ENCODE peak calls at places on chromosomes 5 and 9, in eight cellular contexts. J is fibroblast of pulmonary artery, D is fibroblast of lung, Z is hippocampal formation, X is SW480, H is PC-3, L is T-cell, S is amniotic stem cell. T is an unnamed sample.

GRCh38 chr9:77453857-77454647 is 194.1 kb downstream of the GNA14 start:
- DNase-seq in H (no peak), S (no peak), Z (no peak), D (no peak), J (no peak), X (no peak), L (no peak), T (no peak)

GRCh38 chr9:112044183-112044582 is 130.9 kb downstream of the SUSD1 start:
- DNase-seq in L (no peak), J (no peak), X (no peak), D (no peak), H (no peak), Z (no peak), S (no peak), T (no peak)

GRCh38 chr5:135705230-135705631 is 126.4 kb upstream of the CXCL14 start:
- DNase-seq in X (peak; percentile 53), J (no peak), D (peak; percentile 58), Z (no peak), S (no peak), L (no peak), H (peak; percentile 6), T (peak; percentile 81)

GRCh38 chr5:5257761-5258160 is 117.6 kb downstream of the ADAMTS16 start:
- DNase-seq in J (no peak), L (no peak), Z (no peak), H (no peak), D (no peak), X (no peak), S (no peak), T (no peak)

GRCh38 chr9:121676916-121677315 is 25.5 kb downstream of the DAB2IP start:
- DNase-seq in H (no peak), S (no peak), J (no peak), X (no peak), D (no peak), Z (no peak), L (no peak), T (no peak)

GRCh38 chr5:135009736-135010501 is 24.1 kb downstream of the PITX1 start:
- DNase-seq in H (no peak), Z (no peak), S (no peak), D (no peak), L (no peak), X (no peak), J (no peak), T (no peak)

GRCh38 chr5:30106596-30106995 is 1086.9 kb upstream of the CDH6 start:
- DNase-seq in X (no peak), L (no peak), D (no peak), S (no peak), J (no peak), H (no peak), Z (no peak), T (no peak)

GRCh38 chr5:169567079-169567478 is 16.5 kb upstream of the SPDL1 start:
- DNase-seq in Z (no peak), J (peak; percentile 51), S (no peak), D (peak; percentile 48), X (no peak), H (peak; percentile 29), L (no peak), T (peak; percentile 23)

T was measured in RWPE1.